ENCODE peak calls at places on chromosomes 3 and 15, in ten cellular contexts. One of them, this sample, is unnamed. For H3K9me3, the result is how much of the 10 kb centered on the place peaks cover.

GRCh38 chr3:39222462-39222861 is 30.1 kb upstream of the XIRP1 start:
- DNase-seq in naive thymus-derived CD4-positive, alpha-beta T cell: no peak
- DNase-seq in CD8-positive, alpha-beta T cell: no peak
- DNase-seq in effector memory CD4-positive, alpha-beta T cell: no peak
- DNase-seq in ascending aorta: no peak
- DNase-seq in CD4-positive, alpha-beta T cell: no peak
- DNase-seq in suprapubic skin: no peak
- DNase-seq in A549: no peak
- DNase-seq in IMR-90: no peak
- DNase-seq in small intestine: no peak
- DNase-seq in this sample: no peak

GRCh38 chr3:197025736-197026480 is 3.7 kb downstream of the MELTF start:
- DNase-seq in CD8-positive, alpha-beta T cell: no peak
- DNase-seq in small intestine: no peak
- DNase-seq in naive thymus-derived CD4-positive, alpha-beta T cell: no peak
- DNase-seq in IMR-90: no peak
- DNase-seq in A549: no peak
- DNase-seq in effector memory CD4-positive, alpha-beta T cell: no peak
- DNase-seq in ascending aorta: no peak
- DNase-seq in CD4-positive, alpha-beta T cell: no peak
- DNase-seq in suprapubic skin: no peak
- DNase-seq in this sample: no peak

GRCh38 chr15:66170042-66170441 is 83.5 kb downstream of the MEGF11 start:
- DNase-seq in CD4-positive, alpha-beta T cell: no peak
- DNase-seq in CD8-positive, alpha-beta T cell: no peak
- DNase-seq in A549: no peak
- DNase-seq in ascending aorta: no peak
- DNase-seq in small intestine: no peak
- DNase-seq in suprapubic skin: no peak
- DNase-seq in IMR-90: no peak
- DNase-seq in naive thymus-derived CD4-positive, alpha-beta T cell: no peak
- DNase-seq in effector memory CD4-positive, alpha-beta T cell: no peak
- DNase-seq in this sample: no peak

GRCh38 chr3:10373686-10374261 is 52.9 kb upstream of the SEC13 start:
- DNase-seq in naive thymus-derived CD4-positive, alpha-beta T cell: no peak
- DNase-seq in CD8-positive, alpha-beta T cell: no peak
- DNase-seq in A549: no peak
- DNase-seq in effector memory CD4-positive, alpha-beta T cell: no peak
- DNase-seq in ascending aorta: no peak
- DNase-seq in small intestine: no peak
- DNase-seq in suprapubic skin: no peak
- DNase-seq in IMR-90: peak
- DNase-seq in CD4-positive, alpha-beta T cell: no peak
- DNase-seq in this sample: no peak

GRCh38 chr3:45597166-45597565 is 2.6 kb downstream of the LIMD1 start:
- DNase-seq in CD4-positive, alpha-beta T cell: no peak
- DNase-seq in A549: no peak
- DNase-seq in IMR-90: peak
- DNase-seq in suprapubic skin: no peak
- DNase-seq in effector memory CD4-positive, alpha-beta T cell: no peak
- DNase-seq in small intestine: peak
- DNase-seq in naive thymus-derived CD4-positive, alpha-beta T cell: no peak
- DNase-seq in CD8-positive, alpha-beta T cell: no peak
- DNase-seq in ascending aorta: peak
- DNase-seq in this sample: no peak

GRCh38 chr15:90031231-90031791 is 30.2 kb downstream of the ZNF710 start:
- DNase-seq in small intestine: no peak
- DNase-seq in IMR-90: peak
- DNase-seq in effector memory CD4-positive, alpha-beta T cell: no peak
- DNase-seq in ascending aorta: peak
- DNase-seq in CD4-positive, alpha-beta T cell: no peak
- DNase-seq in CD8-positive, alpha-beta T cell: no peak
- DNase-seq in suprapubic skin: no peak
- DNase-seq in A549: no peak
- DNase-seq in naive thymus-derived CD4-positive, alpha-beta T cell: peak
- DNase-seq in this sample: no peak

GRCh38 chr3:52886049-52886730 is 11.2 kb downstream of the STIMATE start:
- DNase-seq in naive thymus-derived CD4-positive, alpha-beta T cell: no peak
- DNase-seq in CD8-positive, alpha-beta T cell: no peak
- DNase-seq in small intestine: no peak
- DNase-seq in A549: no peak
- DNase-seq in suprapubic skin: no peak
- DNase-seq in CD4-positive, alpha-beta T cell: no peak
- DNase-seq in IMR-90: no peak
- DNase-seq in ascending aorta: no peak
- DNase-seq in effector memory CD4-positive, alpha-beta T cell: no peak
- DNase-seq in this sample: no peak

GRCh38 chr15:101320501-101321052 is 25.5 kb upstream of the SNRPA1 start:
- DNase-seq in CD4-positive, alpha-beta T cell: peak
- DNase-seq in suprapubic skin: no peak
- DNase-seq in IMR-90: peak
- DNase-seq in naive thymus-derived CD4-positive, alpha-beta T cell: peak
- DNase-seq in effector memory CD4-positive, alpha-beta T cell: peak
- DNase-seq in ascending aorta: peak
- DNase-seq in small intestine: peak
- DNase-seq in A549: no peak
- DNase-seq in CD8-positive, alpha-beta T cell: peak
- DNase-seq in this sample: no peak

GRCh38 chr15:25091421-25092158 is 136.8 kb downstream of the SNRPN start:
- DNase-seq in naive thymus-derived CD4-positive, alpha-beta T cell: no peak
- DNase-seq in small intestine: no peak
- DNase-seq in IMR-90: no peak
- DNase-seq in A549: no peak
- DNase-seq in CD8-positive, alpha-beta T cell: no peak
- DNase-seq in suprapubic skin: no peak
- DNase-seq in ascending aorta: no peak
- DNase-seq in CD4-positive, alpha-beta T cell: no peak
- DNase-seq in effector memory CD4-positive, alpha-beta T cell: no peak
- DNase-seq in this sample: no peak
- H3K9me3 ChIP-seq in naive thymus-derived CD4-positive, alpha-beta T cell: half or more
- H3K9me3 ChIP-seq in small intestine: under half
- H3K9me3 ChIP-seq in IMR-90: half or more
- H3K9me3 ChIP-seq in A549: under half
- H3K9me3 ChIP-seq in CD8-positive, alpha-beta T cell: under half
- H3K9me3 ChIP-seq in suprapubic skin: half or more
- H3K9me3 ChIP-seq in ascending aorta: under half
- H3K9me3 ChIP-seq in CD4-positive, alpha-beta T cell: half or more
- H3K9me3 ChIP-seq in effector memory CD4-positive, alpha-beta T cell: under half
- H3K9me3 ChIP-seq in this sample: under half

GRCh38 chr3:8480699-8481098 is 20.9 kb upstream of the LMCD1 start:
- DNase-seq in naive thymus-derived CD4-positive, alpha-beta T cell: no peak
- DNase-seq in ascending aorta: no peak
- DNase-seq in A549: no peak
- DNase-seq in small intestine: no peak
- DNase-seq in CD4-positive, alpha-beta T cell: no peak
- DNase-seq in suprapubic skin: no peak
- DNase-seq in IMR-90: no peak
- DNase-seq in effector memory CD4-positive, alpha-beta T cell: no peak
- DNase-seq in CD8-positive, alpha-beta T cell: no peak
- DNase-seq in this sample: no peak
- H3K9me3 ChIP-seq in naive thymus-derived CD4-positive, alpha-beta T cell: under half
- H3K9me3 ChIP-seq in ascending aorta: under half
- H3K9me3 ChIP-seq in A549: under half
- H3K9me3 ChIP-seq in small intestine: under half
- H3K9me3 ChIP-seq in CD4-positive, alpha-beta T cell: under half
- H3K9me3 ChIP-seq in suprapubic skin: under half
- H3K9me3 ChIP-seq in IMR-90: under half
- H3K9me3 ChIP-seq in effector memory CD4-positive, alpha-beta T cell: under half
- H3K9me3 ChIP-seq in CD8-positive, alpha-beta T cell: under half
- H3K9me3 ChIP-seq in this sample: under half

GRCh38 chr3:43953814-43954241 is 263.1 kb downstream of the ABHD5 start:
- DNase-seq in small intestine: peak
- DNase-seq in CD8-positive, alpha-beta T cell: no peak
- DNase-seq in naive thymus-derived CD4-positive, alpha-beta T cell: no peak
- DNase-seq in effector memory CD4-positive, alpha-beta T cell: no peak
- DNase-seq in IMR-90: peak
- DNase-seq in ascending aorta: no peak
- DNase-seq in CD4-positive, alpha-beta T cell: no peak
- DNase-seq in suprapubic skin: no peak
- DNase-seq in A549: no peak
- DNase-seq in this sample: no peak

GRCh38 chr3:43953375-43953774 is 262.6 kb downstream of the ABHD5 start:
- DNase-seq in IMR-90: no peak
- DNase-seq in CD4-positive, alpha-beta T cell: no peak
- DNase-seq in effector memory CD4-positive, alpha-beta T cell: no peak
- DNase-seq in ascending aorta: no peak
- DNase-seq in suprapubic skin: no peak
- DNase-seq in A549: no peak
- DNase-seq in CD8-positive, alpha-beta T cell: no peak
- DNase-seq in small intestine: no peak
- DNase-seq in naive thymus-derived CD4-positive, alpha-beta T cell: no peak
- DNase-seq in this sample: no peak

GRCh38 chr3:43950775-43951174 is 260.0 kb downstream of the ABHD5 start:
- DNase-seq in small intestine: no peak
- DNase-seq in IMR-90: no peak
- DNase-seq in suprapubic skin: no peak
- DNase-seq in A549: no peak
- DNase-seq in naive thymus-derived CD4-positive, alpha-beta T cell: no peak
- DNase-seq in CD8-positive, alpha-beta T cell: no peak
- DNase-seq in ascending aorta: no peak
- DNase-seq in CD4-positive, alpha-beta T cell: no peak
- DNase-seq in effector memory CD4-positive, alpha-beta T cell: no peak
- DNase-seq in this sample: no peak

GRCh38 chr3:43949594-43949993 is 258.9 kb downstream of the ABHD5 start:
- DNase-seq in IMR-90: no peak
- DNase-seq in A549: no peak
- DNase-seq in CD4-positive, alpha-beta T cell: no peak
- DNase-seq in effector memory CD4-positive, alpha-beta T cell: no peak
- DNase-seq in ascending aorta: no peak
- DNase-seq in CD8-positive, alpha-beta T cell: no peak
- DNase-seq in naive thymus-derived CD4-positive, alpha-beta T cell: no peak
- DNase-seq in small intestine: no peak
- DNase-seq in suprapubic skin: no peak
- DNase-seq in this sample: no peak

DNA sequence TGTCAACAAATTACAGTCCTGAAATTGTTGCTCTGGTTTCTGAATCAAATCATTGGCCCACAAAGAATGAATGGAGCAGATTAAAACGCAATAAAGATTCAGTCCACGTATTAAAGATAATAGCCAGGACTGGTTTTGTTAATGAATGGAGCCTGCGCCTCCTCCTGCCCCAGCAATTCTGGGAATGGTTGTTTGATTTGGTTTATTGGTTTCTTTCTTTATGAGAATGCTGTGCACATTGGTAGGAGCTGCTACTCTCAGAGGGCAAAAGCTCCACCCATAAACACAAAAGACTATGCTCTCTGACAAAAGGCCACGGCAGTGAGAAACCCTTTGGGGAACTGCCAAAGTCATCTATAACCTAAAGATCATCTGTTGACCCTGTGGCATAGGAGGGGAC is 261.1 kb downstream of the ABHD5 start:
- DNase-seq in IMR-90: no peak
- DNase-seq in CD4-positive, alpha-beta T cell: no peak
- DNase-seq in A549: no peak
- DNase-seq in naive thymus-derived CD4-positive, alpha-beta T cell: no peak
- DNase-seq in effector memory CD4-positive, alpha-beta T cell: no peak
- DNase-seq in ascending aorta: no peak
- DNase-seq in small intestine: peak
- DNase-seq in suprapubic skin: no peak
- DNase-seq in CD8-positive, alpha-beta T cell: no peak
- DNase-seq in this sample: no peak
- H3K9me3 ChIP-seq in IMR-90: under half
- H3K9me3 ChIP-seq in CD4-positive, alpha-beta T cell: under half
- H3K9me3 ChIP-seq in A549: under half
- H3K9me3 ChIP-seq in naive thymus-derived CD4-positive, alpha-beta T cell: under half
- H3K9me3 ChIP-seq in effector memory CD4-positive, alpha-beta T cell: under half
- H3K9me3 ChIP-seq in ascending aorta: under half
- H3K9me3 ChIP-seq in small intestine: under half
- H3K9me3 ChIP-seq in suprapubic skin: under half
- H3K9me3 ChIP-seq in CD8-positive, alpha-beta T cell: under half
- H3K9me3 ChIP-seq in this sample: under half

GRCh38 chr15:52787549-52788098 is 2.5 kb downstream of the ONECUT1 start:
- DNase-seq in IMR-90: no peak
- DNase-seq in naive thymus-derived CD4-positive, alpha-beta T cell: no peak
- DNase-seq in ascending aorta: no peak
- DNase-seq in suprapubic skin: no peak
- DNase-seq in effector memory CD4-positive, alpha-beta T cell: no peak
- DNase-seq in small intestine: no peak
- DNase-seq in CD4-positive, alpha-beta T cell: no peak
- DNase-seq in CD8-positive, alpha-beta T cell: no peak
- DNase-seq in A549: no peak
- DNase-seq in this sample: no peak
- H3K9me3 ChIP-seq in IMR-90: under half
- H3K9me3 ChIP-seq in naive thymus-derived CD4-positive, alpha-beta T cell: under half
- H3K9me3 ChIP-seq in ascending aorta: under half
- H3K9me3 ChIP-seq in suprapubic skin: under half
- H3K9me3 ChIP-seq in effector memory CD4-positive, alpha-beta T cell: under half
- H3K9me3 ChIP-seq in small intestine: under half
- H3K9me3 ChIP-seq in CD4-positive, alpha-beta T cell: under half
- H3K9me3 ChIP-seq in CD8-positive, alpha-beta T cell: under half
- H3K9me3 ChIP-seq in A549: under half
- H3K9me3 ChIP-seq in this sample: under half

GRCh38 chr15:47517737-47518136 is 199.6 kb upstream of the SEMA6D start:
- DNase-seq in CD8-positive, alpha-beta T cell: no peak
- DNase-seq in A549: no peak
- DNase-seq in small intestine: no peak
- DNase-seq in suprapubic skin: no peak
- DNase-seq in ascending aorta: no peak
- DNase-seq in effector memory CD4-positive, alpha-beta T cell: no peak
- DNase-seq in IMR-90: peak
- DNase-seq in naive thymus-derived CD4-positive, alpha-beta T cell: no peak
- DNase-seq in CD4-positive, alpha-beta T cell: no peak
- DNase-seq in this sample: no peak

GRCh38 chr15:47523669-47524068 is 193.6 kb upstream of the SEMA6D start:
- DNase-seq in effector memory CD4-positive, alpha-beta T cell: no peak
- DNase-seq in CD8-positive, alpha-beta T cell: no peak
- DNase-seq in suprapubic skin: no peak
- DNase-seq in CD4-positive, alpha-beta T cell: no peak
- DNase-seq in ascending aorta: no peak
- DNase-seq in A549: no peak
- DNase-seq in naive thymus-derived CD4-positive, alpha-beta T cell: no peak
- DNase-seq in small intestine: no peak
- DNase-seq in IMR-90: peak
- DNase-seq in this sample: no peak
- H3K9me3 ChIP-seq in effector memory CD4-positive, alpha-beta T cell: under half
- H3K9me3 ChIP-seq in CD8-positive, alpha-beta T cell: under half
- H3K9me3 ChIP-seq in suprapubic skin: under half
- H3K9me3 ChIP-seq in CD4-positive, alpha-beta T cell: under half
- H3K9me3 ChIP-seq in ascending aorta: under half
- H3K9me3 ChIP-seq in A549: under half
- H3K9me3 ChIP-seq in naive thymus-derived CD4-positive, alpha-beta T cell: under half
- H3K9me3 ChIP-seq in small intestine: under half
- H3K9me3 ChIP-seq in IMR-90: under half
- H3K9me3 ChIP-seq in this sample: under half

GRCh38 chr3:148466143-148466542 is 231.6 kb upstream of the AGTR1 start:
- DNase-seq in A549: no peak
- DNase-seq in naive thymus-derived CD4-positive, alpha-beta T cell: no peak
- DNase-seq in CD4-positive, alpha-beta T cell: no peak
- DNase-seq in ascending aorta: no peak
- DNase-seq in IMR-90: peak
- DNase-seq in effector memory CD4-positive, alpha-beta T cell: no peak
- DNase-seq in small intestine: no peak
- DNase-seq in suprapubic skin: no peak
- DNase-seq in CD8-positive, alpha-beta T cell: no peak
- DNase-seq in this sample: no peak
- H3K9me3 ChIP-seq in A549: under half
- H3K9me3 ChIP-seq in naive thymus-derived CD4-positive, alpha-beta T cell: under half
- H3K9me3 ChIP-seq in CD4-positive, alpha-beta T cell: under half
- H3K9me3 ChIP-seq in ascending aorta: under half
- H3K9me3 ChIP-seq in IMR-90: under half
- H3K9me3 ChIP-seq in effector memory CD4-positive, alpha-beta T cell: under half
- H3K9me3 ChIP-seq in small intestine: under half
- H3K9me3 ChIP-seq in suprapubic skin: under half
- H3K9me3 ChIP-seq in CD8-positive, alpha-beta T cell: under half
- H3K9me3 ChIP-seq in this sample: under half